ENCODE peak calls at places on chromosomes 16 and 17, in four cellular contexts. E, B, V and T are unnamed samples.

GRCh38 chr16:2198283-2198682 is 1.9 kb upstream of the CASKIN1 start:
- DNase-seq in E (no peak), B (no peak), V (no peak), T (no peak)

GRCh38 chr17:59487161-59487873 is 78.1 kb upstream of the DHX40 start:
- DNase-seq in E (no peak), B (no peak), V (no peak), T (no peak)

GRCh38 chr17:30824002-30824355 is 513 bp downstream of the CRLF3 start:
- DNase-seq in E (peak; percentile 30), B (no peak), V (peak; percentile 43), T (no peak)

GRCh38 chr16:46932802-46933201 is 40.7 kb downstream of the DNAJA2 start:
- DNase-seq in E (no peak), B (no peak), V (no peak), T (no peak)

GRCh38 chr17:12522743-12523181 is 142.9 kb upstream of the MYOCD start:
- DNase-seq in E (no peak), B (peak; percentile 28), V (peak; percentile 51), T (peak; percentile 29)

GRCh38 chr17:75036643-75037268 is 10.0 kb downstream of the ATP5PD start:
- DNase-seq in E (peak; percentile 76), B (peak; percentile 94), V (peak; percentile 90), T (peak; percentile 93)

GRCh38 chr16:74760007-74760767 is 14.4 kb downstream of the FA2H start:
- DNase-seq in E (no peak), B (no peak), V (no peak), T (no peak)

GRCh38 chr17:33267279-33267790 is 25.8 kb downstream of the ASIC2 start:
- DNase-seq in E (no peak), B (no peak), V (no peak), T (peak; percentile 75)

GRCh38 chr17:37708616-37709212 is 36.1 kb downstream of the HNF1B start:
- DNase-seq in E (no peak), B (no peak), V (peak; percentile 70), T (peak; percentile 90)

GRCh38 chr17:59632398-59632797 is 12.7 kb downstream of the CLTC start:
- DNase-seq in E (no peak), B (no peak), V (no peak), T (no peak)

GRCh38 chr16:30368122-30368791 is 2.0 kb downstream of the TBC1D10B start:
- DNase-seq in E (no peak), B (peak; percentile 55), V (no peak), T (peak; percentile 44)

GRCh38 chr17:64572682-64573154 is 65.9 kb downstream of the CEP95 start:
- DNase-seq in E (no peak), B (no peak), V (no peak), T (no peak)

GRCh38 chr16:11706180-11706742 is 36.4 kb downstream of the TXNDC11 start:
- DNase-seq in E (no peak), B (peak; percentile 29), V (peak; percentile 50), T (no peak)

GRCh38 chr17:58521680-58522079 is 7.2 kb upstream of the MTMR4 start:
- DNase-seq in E (no peak), B (no peak), V (no peak), T (no peak)

GRCh38 chr17:72357764-72358365 is 237.0 kb downstream of the SOX9 start:
- DNase-seq in E (no peak), B (no peak), V (no peak), T (no peak)

GRCh38 chr16:89549007-89549700 is 11.3 kb upstream of the RPL13 start:
- DNase-seq in E (no peak), B (no peak), V (no peak), T (no peak)